ENCODE peak calls at places on chromosome 13, in six cellular contexts. B is lung, Z is adrenal gland, I is IMR-90, C is HCT116, O is mammary epithelial cell. D is an unnamed sample.
A peak's percentile ranks its signal among the peaks of the same experiment; 100 is the strongest.

GRCh38 chr13:111388851-111389500 is 68.5 kb downstream of the TEX29 start:
- DNase-seq in C (no peak), Z (no peak), O (no peak), I (no peak), B (no peak), D (no peak)

GRCh38 chr13:47437411-47437810 is 540.6 kb upstream of the HTR2A start:
- DNase-seq in O (no peak), I (peak; percentile 89), B (no peak), C (no peak), Z (no peak), D (peak; percentile 33)

GRCh38 chr13:20412761-20413355 is 112.8 kb downstream of the CRYL1 start:
- DNase-seq in I (peak; percentile 71), B (no peak), C (no peak), Z (no peak), O (no peak), D (no peak)

GRCh38 chr13:97946951-97947588 is 6.4 kb upstream of the IPO5 start:
- DNase-seq in I (peak; percentile 90), C (no peak), B (no peak), Z (no peak), O (peak; percentile 71), D (peak; percentile 68)

GRCh38 chr13:85366759-85367417 is 432.3 kb downstream of the SLITRK6 start:
- DNase-seq in O (no peak), C (no peak), I (peak; percentile 52), B (no peak), Z (no peak), D (no peak)

GRCh38 chr13:64505511-64505910 is 2724.6 kb downstream of the PCDH9 start:
- DNase-seq in C (no peak), I (peak; percentile 80), Z (no peak), B (no peak), O (peak; percentile 55), D (no peak)

GRCh38 chr13:81406639-81407292 is 1065.8 kb upstream of the SPRY2 start:
- DNase-seq in C (no peak), Z (no peak), O (no peak), B (no peak), I (no peak), D (no peak)

GRCh38 chr13:20340759-20341161 is 108.6 kb upstream of the GJB6 start:
- DNase-seq in C (no peak), O (peak; percentile 81), I (no peak), Z (peak; percentile 27), B (peak; percentile 40), D (peak; percentile 22)

GRCh38 chr13:111505175-111505777 is 184.8 kb downstream of the TEX29 start:
- DNase-seq in C (peak; percentile 33), I (no peak), Z (no peak), B (no peak), O (no peak), D (no peak)

GRCh38 chr13:95137096-95137495 is 164.2 kb downstream of the ABCC4 start:
- DNase-seq in Z (no peak), O (no peak), B (no peak), I (peak; percentile 42), C (no peak), D (no peak)

GRCh38 chr13:95139186-95139585 is 162.1 kb downstream of the ABCC4 start:
- DNase-seq in O (no peak), B (no peak), C (no peak), I (no peak), Z (no peak), D (no peak)

GRCh38 chr13:95145587-95145986 is 155.7 kb downstream of the ABCC4 start:
- DNase-seq in C (no peak), Z (no peak), I (no peak), O (no peak), B (no peak), D (no peak)

GRCh38 chr13:95136638-95137037 is 164.6 kb downstream of the ABCC4 start:
- DNase-seq in O (no peak), C (no peak), Z (no peak), B (no peak), I (no peak), D (no peak)

DNA sequence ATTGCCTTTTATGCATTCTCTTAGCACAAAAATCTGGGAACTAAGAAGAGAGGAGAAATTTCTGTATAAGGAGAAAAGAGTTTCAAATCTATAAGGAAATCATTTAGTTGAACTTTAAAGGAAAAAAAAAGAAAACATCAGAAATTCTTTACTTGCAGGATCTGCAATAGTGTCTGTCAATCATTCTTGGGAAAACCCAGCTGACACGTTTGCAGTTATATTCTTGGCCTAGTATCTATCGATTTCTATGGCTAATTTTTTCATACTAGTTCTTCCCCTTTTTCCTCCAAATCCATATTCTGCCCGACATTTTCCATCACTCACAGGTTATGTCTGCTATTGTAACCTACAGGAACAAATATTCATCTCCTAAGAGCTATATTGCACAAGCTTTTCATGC is 160.7 kb downstream of the ABCC4 start:
- DNase-seq in C (no peak), Z (no peak), B (no peak), I (no peak), O (no peak), D (no peak)
- H3K4me3 ChIP-seq in C (no peak overlapping the region), Z (no peak overlapping the region), B (no peak overlapping the region), I (no peak overlapping the region), O (no peak overlapping the region), D (no peak overlapping the region)

DNA sequence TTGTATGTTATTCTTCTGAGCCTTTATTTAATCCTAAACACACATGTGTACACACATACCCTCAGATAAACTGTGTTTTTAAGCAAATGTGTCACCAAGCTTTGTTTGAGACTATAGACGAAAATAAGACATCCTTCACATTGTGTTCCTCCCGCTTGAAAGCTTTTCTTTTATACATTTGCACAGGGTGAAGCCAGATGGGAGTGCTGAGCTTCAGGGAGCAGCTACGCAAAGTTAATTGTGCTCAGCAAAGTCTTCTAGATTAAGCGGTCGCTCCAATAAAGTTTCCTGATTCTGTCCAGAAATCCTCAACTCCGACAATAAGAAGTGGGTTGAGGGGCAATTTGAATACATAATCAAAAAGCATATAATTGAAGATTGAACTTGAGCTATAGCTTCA is 117.2 kb upstream of the ARGLU1 start:
- DNase-seq in C (no peak), B (no peak), Z (no peak), I (no peak), O (no peak), D (no peak)
- H3K4me3 ChIP-seq in C (no peak overlapping the region), B (no peak overlapping the region), Z (no peak overlapping the region), I (no peak overlapping the region), O (no peak overlapping the region), D (no peak overlapping the region)

GRCh38 chr13:95457294-95457693 is 95.2 kb upstream of the CLDN10 start:
- DNase-seq in B (no peak), O (peak; percentile 11), I (peak; percentile 10), Z (no peak), C (no peak), D (no peak)

GRCh38 chr13:95455782-95456181 is 96.7 kb upstream of the CLDN10 start:
- DNase-seq in Z (no peak), B (no peak), I (no peak), C (no peak), O (no peak), D (no peak)

GRCh38 chr13:95451656-95452055 is 100.9 kb upstream of the CLDN10 start:
- DNase-seq in C (no peak), Z (no peak), B (no peak), O (no peak), I (no peak), D (no peak)

GRCh38 chr13:95452376-95452775 is 100.1 kb upstream of the CLDN10 start:
- DNase-seq in O (no peak), C (no peak), B (no peak), Z (no peak), I (no peak), D (no peak)

GRCh38 chr13:95456837-95457236 is 95.7 kb upstream of the CLDN10 start:
- DNase-seq in I (no peak), C (no peak), Z (no peak), B (no peak), O (no peak), D (no peak)
- H3K4me3 ChIP-seq in I (no peak overlapping the region), C (no peak overlapping the region), Z (no peak overlapping the region), B (no peak overlapping the region), O (no peak overlapping the region), D (no peak overlapping the region)

GRCh38 chr13:26185720-26186119 is 36.4 kb downstream of the RNF6 start:
- DNase-seq in Z (no peak), O (no peak), C (no peak), I (peak; percentile 3), B (no peak), D (no peak)

GRCh38 chr13:26186141-26186870 is 35.8 kb downstream of the RNF6 start:
- DNase-seq in B (peak; percentile 87), I (peak; percentile 89), O (peak; percentile 92), C (peak; percentile 65), Z (peak; percentile 89), D (peak; percentile 89)

GRCh38 chr13:26186995-26187394 is 35.1 kb downstream of the RNF6 start:
- DNase-seq in B (no peak), C (no peak), Z (peak; percentile 30), O (no peak), I (no peak), D (no peak)

GRCh38 chr13:26183416-26183815 is 38.7 kb downstream of the RNF6 start:
- DNase-seq in C (no peak), I (no peak), B (no peak), O (no peak), Z (no peak), D (no peak)

DNA sequence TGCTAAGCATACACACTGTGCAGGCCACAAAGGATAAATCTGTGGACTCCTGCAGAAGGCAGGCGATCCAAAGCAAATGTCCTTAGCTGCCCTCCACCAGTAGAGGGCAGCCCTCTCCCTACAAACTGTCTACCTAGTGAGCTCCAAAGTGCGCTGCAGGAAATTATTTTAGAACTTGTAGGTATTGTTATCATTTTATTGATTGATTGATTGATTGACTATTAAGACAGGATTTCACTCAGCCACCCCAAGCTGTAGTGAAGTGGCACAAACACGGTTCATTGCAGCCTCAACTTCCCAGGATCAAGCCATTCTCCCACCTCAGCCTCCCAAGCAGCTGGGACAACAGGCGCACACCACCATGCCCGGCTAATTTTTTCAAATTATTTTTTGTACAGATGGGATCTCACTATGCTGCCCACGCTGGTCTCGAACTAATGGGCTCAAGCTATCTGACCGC is 37.3 kb downstream of the RNF6 start:
- DNase-seq in O (peak; percentile 50), B (peak; percentile 70), Z (peak; percentile 80), I (peak; percentile 74), C (peak; percentile 39), D (peak; percentile 76)
- H3K4me3 ChIP-seq in O (no peak overlapping the region), B (no peak overlapping the region), Z (no peak overlapping the region), I (no peak overlapping the region), C (no peak overlapping the region), D (no peak overlapping the region)

DNA sequence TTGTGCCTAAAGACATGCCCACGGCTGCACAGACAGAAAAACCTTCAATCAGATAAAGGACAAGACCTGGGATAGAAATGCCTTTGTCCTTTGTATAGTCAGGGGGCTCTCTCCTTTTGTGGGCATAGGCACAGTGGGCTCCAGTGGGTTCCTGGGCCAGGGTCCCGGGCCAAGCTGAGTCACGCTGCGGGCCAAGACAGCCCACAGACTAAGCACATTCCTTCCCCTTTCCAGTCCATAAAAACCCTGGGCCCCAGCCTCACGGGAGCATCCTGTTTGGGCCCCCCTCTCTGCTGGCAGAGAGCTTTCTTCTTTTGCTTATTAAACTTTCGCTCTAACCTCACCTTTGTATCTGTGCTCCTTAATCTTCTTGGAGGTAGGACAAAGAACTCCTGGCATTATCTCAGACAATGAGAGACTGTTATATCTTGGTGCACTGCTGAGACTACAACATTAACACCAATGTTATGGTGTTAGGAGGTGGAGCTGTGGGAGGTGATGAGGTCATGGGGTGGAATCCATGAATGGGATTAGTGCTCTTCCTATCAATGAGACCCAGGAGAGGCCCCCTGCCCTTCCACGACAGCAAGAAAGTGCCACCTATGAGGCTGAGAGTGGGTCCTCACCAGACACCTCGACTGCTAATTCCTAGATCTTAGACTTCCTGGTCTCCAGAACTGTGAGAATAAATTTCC is 20.8 kb upstream of the FBXL3 start:
- DNase-seq in B (no peak), Z (no peak), C (no peak), O (no peak), I (no peak), D (no peak)
- H3K4me3 ChIP-seq in B (no peak overlapping the region), Z (no peak overlapping the region), C (no peak overlapping the region), O (no peak overlapping the region), I (no peak overlapping the region), D (no peak overlapping the region)

GRCh38 chr13:45297456-45298205 is 43.4 kb downstream of the TPT1 start:
- DNase-seq in O (no peak), Z (no peak), C (no peak), B (no peak), I (no peak), D (no peak)
- H3K4me3 ChIP-seq in O (no peak overlapping the region), Z (no peak overlapping the region), C (no peak overlapping the region), B (no peak overlapping the region), I (no peak overlapping the region), D (no peak overlapping the region)